ENCODE peak calls at places on chromosomes 2 and 18, in four cellular contexts. Z is astrocyte of the cerebellum, I is GM12864, E is lower leg skin. G is an unnamed sample.

GRCh38 chr2:174072069-174072468 is 106.9 kb upstream of the SP3 start:
- DNase-seq in Z (no peak), I (no peak), E (no peak), G (no peak)

GRCh38 chr2:7744827-7745226 is 827.6 kb downstream of the RNF144A start:
- DNase-seq in Z (no peak), I (no peak), E (no peak), G (no peak)

GRCh38 chr2:199751480-199751879 is 99.5 kb downstream of the FTCDNL1 start:
- DNase-seq in Z (no peak), I (no peak), E (no peak), G (no peak)

GRCh38 chr18:3380384-3380961 is 69.5 kb upstream of the TGIF1 start:
- DNase-seq in Z (no peak), I (no peak), E (no peak), G (no peak)

GRCh38 chr18:46477425-46478011 is 179.5 kb downstream of the LOXHD1 start:
- DNase-seq in Z (no peak), I (no peak), E (no peak), G (no peak)

GRCh38 chr18:72261562-72261961 is 282.6 kb downstream of the CBLN2 start:
- DNase-seq in Z (no peak), I (no peak), E (no peak), G (no peak)

GRCh38 chr18:22168360-22168921 is 948 bp upstream of the GATA6 start:
- DNase-seq in Z (no peak), I (no peak), E (no peak), G (peak; percentile 45)

GRCh38 chr18:9539283-9539682 is 64.0 kb downstream of the RALBP1 start:
- DNase-seq in Z (peak; percentile 52), I (no peak), E (no peak), G (no peak)

GRCh38 chr2:8623576-8623957 is 58.3 kb upstream of the ID2 start:
- DNase-seq in Z (no peak), I (no peak), E (no peak), G (no peak)

GRCh38 chr2:227862227-227862740 is 9.1 kb upstream of the DAW1 start:
- DNase-seq in Z (peak; percentile 45), I (peak; percentile 33), E (no peak), G (peak; percentile 64)

GRCh38 chr2:55111570-55112228 is 61.4 kb upstream of the RTN4 start:
- DNase-seq in Z (peak; percentile 82), I (no peak), E (peak; percentile 75), G (no peak)

GRCh38 chr2:217445726-217446125 is 557.1 kb downstream of the TNS1 start:
- DNase-seq in Z (peak; percentile 63), I (no peak), E (no peak), G (no peak)

GRCh38 chr2:579351-579886 is 97.8 kb downstream of the TMEM18 start:
- DNase-seq in Z (no peak), I (no peak), E (no peak), G (no peak)

GRCh38 chr2:34601561-34601960 is 1002.5 kb upstream of the FAM98A start:
- DNase-seq in Z (no peak), I (no peak), E (no peak), G (no peak)

GRCh38 chr2:10039658-10040410 is 3.5 kb upstream of the KLF11 start:
- DNase-seq in Z (no peak), I (no peak), E (no peak), G (no peak)

GRCh38 chr2:177334940-177335543 is 57.5 kb upstream of the AGPS start:
- DNase-seq in Z (peak; percentile 20), I (peak; percentile 5), E (peak; percentile 26), G (peak; percentile 34)

GRCh38 chr2:101814752-101815151 is 117.2 kb downstream of the MAP4K4 start:
- DNase-seq in Z (no peak), I (no peak), E (no peak), G (no peak)

GRCh38 chr2:38499921-38500634 is 102.7 kb downstream of the HNRNPLL start:
- DNase-seq in Z (no peak), I (no peak), E (no peak), G (no peak)

GRCh38 chr2:65430515-65431416 is 1.6 kb downstream of the SPRED2 start:
- DNase-seq in Z (no peak), I (no peak), E (peak; percentile 52), G (peak; percentile 62)

GRCh38 chr18:72456802-72457201 is 87.3 kb downstream of the CBLN2 start:
- DNase-seq in Z (peak; percentile 62), I (no peak), E (no peak), G (no peak)

GRCh38 chr18:69031571-69032451 is 233.9 kb downstream of the CCDC102B start:
- DNase-seq in Z (no peak), I (no peak), E (no peak), G (no peak)

GRCh38 chr18:54772081-54772480 is 56.2 kb upstream of the RAB27B start:
- DNase-seq in Z (no peak), I (no peak), E (no peak), G (no peak)

GRCh38 chr18:47709556-47709955 is 220.9 kb downstream of the SMAD2 start:
- DNase-seq in Z (no peak), I (no peak), E (no peak), G (no peak)

GRCh38 chr2:75523313-75524275 is 37.1 kb downstream of the EVA1A start:
- DNase-seq in Z (peak; percentile 80), I (no peak), E (no peak), G (peak; percentile 36)

GRCh38 chr2:74585406-74586182 is 31.1 kb downstream of the DOK1 start:
- DNase-seq in Z (no peak), I (no peak), E (peak; percentile 25), G (peak; percentile 35)

GRCh38 chr18:48833701-48834394 is 116.9 kb downstream of the SMAD7 start:
- DNase-seq in Z (no peak), I (peak; percentile 79), E (no peak), G (peak; percentile 84)

GRCh38 chr2:9738718-9739496 is 104.4 kb upstream of the TAF1B start:
- DNase-seq in Z (no peak), I (no peak), E (no peak), G (no peak)

GRCh38 chr2:65536596-65536995 is 104.2 kb upstream of the SPRED2 start:
- DNase-seq in Z (no peak), I (no peak), E (no peak), G (peak; percentile 74)

GRCh38 chr2:29114841-29115609 is at the start of gene CLIP4:
- DNase-seq in Z (no peak), I (no peak), E (peak; percentile 62), G (peak; percentile 89)

GRCh38 chr2:96864343-96865091 is 5.4 kb downstream of the SEMA4C start:
- DNase-seq in Z (no peak), I (no peak), E (no peak), G (no peak)

GRCh38 chr18:21735452-21736015 is 5.1 kb upstream of the MIB1 start:
- DNase-seq in Z (no peak), I (no peak), E (no peak), G (no peak)

GRCh38 chr2:19357383-19358241 is 811 bp downstream of the OSR1 start:
- DNase-seq in Z (no peak), I (no peak), E (no peak), G (peak; percentile 39)

GRCh38 chr2:120682654-120683053 is 53.0 kb upstream of the GLI2 start:
- DNase-seq in Z (no peak), I (no peak), E (no peak), G (no peak)

GRCh38 chr2:165871025-165871424 is 77.0 kb upstream of the GALNT3 start:
- DNase-seq in Z (no peak), I (no peak), E (no peak), G (no peak)

GRCh38 chr2:207008105-207008990 is 69.0 kb downstream of the CPO start:
- DNase-seq in Z (no peak), I (no peak), E (no peak), G (no peak)

DNA sequence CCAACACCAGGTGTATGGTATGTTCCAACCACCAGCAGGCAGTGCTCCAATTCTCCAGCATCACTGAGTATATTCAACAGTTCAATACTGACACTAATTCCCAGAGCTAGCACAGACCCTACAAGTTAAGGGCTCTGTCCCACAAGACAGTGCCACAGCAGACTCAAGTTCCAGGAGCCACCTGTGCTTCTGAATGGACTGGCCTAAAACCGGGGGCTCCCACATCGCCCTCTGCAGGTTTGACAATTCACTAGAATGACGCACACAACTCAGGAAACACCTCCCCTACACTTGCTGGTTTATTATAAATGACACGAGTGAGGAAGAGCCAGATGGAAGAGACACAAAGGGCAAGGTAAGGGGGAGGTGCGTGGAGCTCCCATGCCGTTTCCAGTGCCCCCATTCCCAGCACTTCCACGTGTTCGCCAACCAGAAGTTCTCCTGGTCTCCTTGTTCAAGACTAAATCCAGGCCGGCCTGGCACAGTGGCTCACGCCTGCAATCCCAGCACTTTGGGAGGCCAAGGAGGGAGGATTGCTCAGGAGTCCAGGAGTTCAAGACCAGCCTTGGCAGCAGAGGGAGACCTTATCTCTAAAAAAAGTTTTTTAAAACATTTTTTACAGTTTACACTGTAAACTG is 12.2 kb upstream of the ATP6V1B1 start:
- DNase-seq in Z (no peak), I (no peak), E (no peak), G (no peak)
- TF ChIP-seq CTCF in Z (peak; percentile 27), I (peak; percentile 39), E (no peak), G (peak; percentile 30)

DNA sequence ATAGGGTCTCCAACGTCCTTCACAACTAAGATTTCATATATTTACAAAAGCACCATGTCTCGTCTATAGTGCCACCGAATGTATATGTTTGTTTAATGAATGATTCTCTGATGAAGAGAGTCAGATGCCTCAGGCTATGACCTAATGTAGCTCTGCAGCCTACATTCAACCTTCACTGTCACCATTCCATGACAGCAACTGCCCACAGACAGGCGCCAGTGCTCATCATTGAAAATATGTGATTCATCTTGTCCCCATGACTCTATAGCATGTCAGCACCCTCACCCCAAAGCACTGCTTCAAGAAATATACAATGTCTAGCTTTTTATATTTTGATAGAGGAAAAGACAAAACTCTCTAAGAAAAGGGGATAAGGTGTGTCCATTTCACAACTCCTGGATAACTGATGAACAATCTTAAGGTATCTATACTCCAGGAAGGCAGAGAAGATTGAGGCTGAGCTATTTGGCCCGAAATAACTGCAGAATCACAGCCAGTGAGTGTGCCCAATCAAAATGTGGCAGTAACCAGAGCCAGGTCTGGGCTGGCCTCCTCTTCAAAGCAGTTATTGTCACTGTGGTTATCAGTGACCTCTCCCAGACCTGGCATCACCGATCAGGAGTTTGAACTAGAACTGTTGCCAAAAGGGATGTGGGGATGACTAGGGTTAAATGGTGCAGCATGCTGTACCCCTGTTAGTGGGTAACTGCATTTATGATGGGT is 246.6 kb downstream of the SETBP1 start:
- DNase-seq in Z (no peak), I (no peak), E (no peak), G (no peak)
- TF ChIP-seq CTCF in Z (no peak), I (no peak), E (no peak), G (peak; percentile 20)

GRCh38 chr2:151526572-151527090 is 116.9 kb downstream of the RIF1 start:
- DNase-seq in Z (no peak), I (no peak), E (no peak), G (no peak)
- TF ChIP-seq CTCF in Z (no peak), I (no peak), E (no peak), G (no peak)

DNA sequence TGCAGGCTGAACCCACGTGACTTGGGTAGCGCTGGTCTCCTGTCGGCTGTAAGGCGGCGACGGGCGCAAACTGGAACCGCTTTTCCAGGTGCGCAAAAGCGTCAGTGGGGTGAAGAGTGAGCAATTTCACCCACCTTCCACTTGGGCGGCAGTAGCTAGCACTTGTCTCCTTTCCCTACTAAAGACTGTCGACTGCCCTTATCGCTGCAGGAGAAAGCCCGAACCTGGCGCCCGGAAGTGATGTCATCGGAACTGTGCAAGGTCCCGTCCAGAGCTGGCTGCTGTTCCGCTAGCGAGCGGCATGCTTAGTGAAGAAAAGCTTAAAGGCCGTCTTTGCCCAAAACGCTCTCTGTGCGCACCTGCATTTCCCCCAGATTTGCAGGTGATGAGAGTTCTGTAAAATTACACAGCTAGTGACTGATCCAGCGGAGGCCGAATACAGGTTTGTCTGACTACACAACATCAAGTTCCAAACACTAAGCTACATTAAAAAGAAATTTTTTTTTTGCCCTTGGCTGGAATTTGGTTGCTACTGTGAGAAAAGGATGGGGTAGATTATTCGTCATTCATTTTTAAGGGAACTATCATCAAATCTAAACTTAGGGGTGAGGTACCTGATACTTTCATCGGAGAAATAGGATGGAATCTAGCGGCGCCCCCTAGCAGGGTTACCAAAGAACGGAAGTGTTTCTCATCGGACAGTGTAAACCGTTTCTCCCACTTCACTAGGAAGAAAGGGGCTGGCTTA is at the start of gene OSGEPL1:
- DNase-seq in Z (peak; percentile 83), I (peak; percentile 95), E (peak; percentile 92), G (peak; percentile 77)
- TF ChIP-seq CTCF in Z (peak; percentile 71), I (peak; percentile 58), E (no peak), G (peak; percentile 73)